ENCODE peak calls at places on chromosome 16, in seven cellular contexts. One of them, this sample, is unnamed.

GRCh38 chr16:66146689-66147330 is 219.7 kb upstream of the CDH5 start:
- DNase-seq in stomach: no peak
- DNase-seq in coronary artery: no peak
- DNase-seq in cardiac muscle cell: no peak
- DNase-seq in body of pancreas: no peak
- DNase-seq in cardiac fibroblast: no peak
- DNase-seq in IMR-90: peak; percentile 37
- DNase-seq in this sample: no peak

GRCh38 chr16:57316390-57317017 is 32.0 kb upstream of the PLLP start:
- DNase-seq in stomach: no peak
- DNase-seq in IMR-90: peak; percentile 89
- DNase-seq in cardiac muscle cell: peak; percentile 95
- DNase-seq in body of pancreas: no peak
- DNase-seq in cardiac fibroblast: peak; percentile 93
- DNase-seq in coronary artery: peak; percentile 87
- DNase-seq in this sample: peak; percentile 65

GRCh38 chr16:64092284-64092683 is 1029.6 kb downstream of the CDH11 start:
- DNase-seq in cardiac muscle cell: peak; percentile 54
- DNase-seq in coronary artery: no peak
- DNase-seq in IMR-90: peak; percentile 65
- DNase-seq in cardiac fibroblast: peak; percentile 28
- DNase-seq in stomach: no peak
- DNase-seq in body of pancreas: no peak
- DNase-seq in this sample: peak; percentile 85

GRCh38 chr16:66961065-66961744 is at the start of gene CES3:
- DNase-seq in cardiac fibroblast: peak; percentile 67
- DNase-seq in cardiac muscle cell: peak; percentile 72
- DNase-seq in stomach: peak; percentile 71
- DNase-seq in coronary artery: no peak
- DNase-seq in body of pancreas: peak; percentile 87
- DNase-seq in IMR-90: peak; percentile 58
- DNase-seq in this sample: peak; percentile 71

GRCh38 chr16:70417661-70418060 is 21.2 kb downstream of the ST3GAL2 start:
- DNase-seq in cardiac fibroblast: no peak
- DNase-seq in cardiac muscle cell: no peak
- DNase-seq in body of pancreas: no peak
- DNase-seq in IMR-90: no peak
- DNase-seq in stomach: no peak
- DNase-seq in coronary artery: no peak
- DNase-seq in this sample: no peak

GRCh38 chr16:86816930-86817625 is 238.7 kb downstream of the FOXL1 start:
- DNase-seq in stomach: no peak
- DNase-seq in coronary artery: no peak
- DNase-seq in IMR-90: no peak
- DNase-seq in body of pancreas: no peak
- DNase-seq in cardiac muscle cell: no peak
- DNase-seq in cardiac fibroblast: no peak
- DNase-seq in this sample: no peak

GRCh38 chr16:46916980-46917379 is 32.8 kb downstream of the GPT2 start:
- DNase-seq in body of pancreas: no peak
- DNase-seq in coronary artery: no peak
- DNase-seq in IMR-90: peak; percentile 15
- DNase-seq in stomach: no peak
- DNase-seq in cardiac muscle cell: no peak
- DNase-seq in cardiac fibroblast: no peak
- DNase-seq in this sample: no peak

GRCh38 chr16:57042157-57043111 is 49.9 kb upstream of the CPNE2 start:
- DNase-seq in coronary artery: no peak
- DNase-seq in stomach: no peak
- DNase-seq in body of pancreas: no peak
- DNase-seq in IMR-90: peak; percentile 36
- DNase-seq in cardiac muscle cell: no peak
- DNase-seq in cardiac fibroblast: no peak
- DNase-seq in this sample: peak; percentile 92

GRCh38 chr16:2039286-2040030 is 8.2 kb downstream of the NTHL1 start:
- DNase-seq in cardiac fibroblast: peak; percentile 85
- DNase-seq in IMR-90: peak; percentile 93
- DNase-seq in coronary artery: no peak
- DNase-seq in body of pancreas: peak; percentile 60
- DNase-seq in cardiac muscle cell: peak; percentile 77
- DNase-seq in stomach: peak; percentile 83
- DNase-seq in this sample: peak; percentile 43

GRCh38 chr16:4200781-4201137 is 41.1 kb downstream of the SRL start:
- DNase-seq in coronary artery: no peak
- DNase-seq in cardiac fibroblast: peak; percentile 58
- DNase-seq in body of pancreas: no peak
- DNase-seq in cardiac muscle cell: peak; percentile 54
- DNase-seq in IMR-90: peak; percentile 51
- DNase-seq in stomach: no peak
- DNase-seq in this sample: no peak

GRCh38 chr16:20041924-20042596 is 31.6 kb downstream of the GPR139 start:
- DNase-seq in cardiac fibroblast: no peak
- DNase-seq in body of pancreas: no peak
- DNase-seq in cardiac muscle cell: no peak
- DNase-seq in stomach: no peak
- DNase-seq in IMR-90: no peak
- DNase-seq in coronary artery: no peak
- DNase-seq in this sample: no peak

GRCh38 chr16:88701541-88702363 is 4.5 kb downstream of the RNF166 start:
- DNase-seq in stomach: no peak
- DNase-seq in body of pancreas: no peak
- DNase-seq in cardiac muscle cell: no peak
- DNase-seq in IMR-90: no peak
- DNase-seq in coronary artery: no peak
- DNase-seq in cardiac fibroblast: no peak
- DNase-seq in this sample: no peak

GRCh38 chr16:87959391-87959968 is 8.2 kb downstream of the BANP start:
- DNase-seq in body of pancreas: no peak
- DNase-seq in cardiac muscle cell: no peak
- DNase-seq in coronary artery: no peak
- DNase-seq in cardiac fibroblast: no peak
- DNase-seq in IMR-90: no peak
- DNase-seq in stomach: no peak
- DNase-seq in this sample: no peak

GRCh38 chr16:90081606-90081970 is 4.5 kb upstream of the PRDM7 start:
- DNase-seq in cardiac fibroblast: no peak
- DNase-seq in body of pancreas: peak; percentile 17
- DNase-seq in coronary artery: no peak
- DNase-seq in IMR-90: no peak
- DNase-seq in stomach: no peak
- DNase-seq in cardiac muscle cell: peak; percentile 16
- DNase-seq in this sample: no peak

GRCh38 chr16:58670177-58670576 is 14.4 kb downstream of the SLC38A7 start:
- DNase-seq in cardiac muscle cell: no peak
- DNase-seq in stomach: no peak
- DNase-seq in cardiac fibroblast: no peak
- DNase-seq in body of pancreas: no peak
- DNase-seq in coronary artery: no peak
- DNase-seq in IMR-90: peak; percentile 35
- DNase-seq in this sample: no peak

GRCh38 chr16:86740817-86741799 is 162.8 kb downstream of the FOXL1 start:
- DNase-seq in stomach: no peak
- DNase-seq in coronary artery: peak; percentile 91
- DNase-seq in cardiac muscle cell: peak; percentile 78
- DNase-seq in cardiac fibroblast: peak; percentile 77
- DNase-seq in IMR-90: peak; percentile 80
- DNase-seq in body of pancreas: peak; percentile 26
- DNase-seq in this sample: peak; percentile 36

GRCh38 chr16:5616841-5617240 is 519.2 kb upstream of the EEF2KMT start:
- DNase-seq in cardiac fibroblast: no peak
- DNase-seq in coronary artery: no peak
- DNase-seq in cardiac muscle cell: no peak
- DNase-seq in stomach: no peak
- DNase-seq in IMR-90: no peak
- DNase-seq in body of pancreas: no peak
- DNase-seq in this sample: no peak

GRCh38 chr16:24775455-24775854 is 46.0 kb downstream of the TNRC6A start:
- DNase-seq in stomach: peak; percentile 67
- DNase-seq in cardiac muscle cell: peak; percentile 69
- DNase-seq in cardiac fibroblast: peak; percentile 65
- DNase-seq in IMR-90: peak; percentile 37
- DNase-seq in coronary artery: no peak
- DNase-seq in body of pancreas: peak; percentile 66
- DNase-seq in this sample: no peak

GRCh38 chr16:29023279-29024278 is 38.7 kb downstream of the LAT start:
- DNase-seq in cardiac fibroblast: no peak
- DNase-seq in body of pancreas: no peak
- DNase-seq in coronary artery: no peak
- DNase-seq in cardiac muscle cell: no peak
- DNase-seq in stomach: no peak
- DNase-seq in IMR-90: peak; percentile 31
- DNase-seq in this sample: peak; percentile 47

DNA sequence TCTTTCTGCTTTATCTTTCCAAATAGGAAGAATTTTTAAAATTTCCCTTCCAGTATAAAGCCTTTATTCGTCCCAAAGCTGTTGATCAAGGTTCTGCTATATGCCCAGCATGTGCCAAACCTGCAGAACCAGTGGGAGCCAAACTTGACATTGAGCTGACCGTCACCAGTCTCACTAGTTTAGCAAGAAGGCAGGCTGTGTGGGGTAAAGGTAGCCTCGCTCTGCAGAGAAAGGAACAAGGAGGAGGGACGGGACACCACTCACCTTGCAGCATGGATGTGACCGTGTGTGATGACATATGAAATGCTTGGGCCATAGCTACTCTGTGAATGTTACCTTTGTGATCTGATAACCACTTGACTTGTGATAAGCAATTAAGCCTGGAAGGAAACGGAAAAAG is 392.2 kb downstream of the CPPED1 start:
- DNase-seq in cardiac fibroblast: no peak
- DNase-seq in body of pancreas: no peak
- DNase-seq in IMR-90: no peak
- DNase-seq in coronary artery: no peak
- DNase-seq in stomach: no peak
- DNase-seq in cardiac muscle cell: no peak
- DNase-seq in this sample: no peak
- H3K4me3 ChIP-seq in cardiac fibroblast: no peak overlapping the region
- H3K4me3 ChIP-seq in body of pancreas: no peak overlapping the region
- H3K4me3 ChIP-seq in IMR-90: no peak overlapping the region
- H3K4me3 ChIP-seq in coronary artery: no peak overlapping the region
- H3K4me3 ChIP-seq in stomach: no peak overlapping the region
- H3K4me3 ChIP-seq in cardiac muscle cell: no peak overlapping the region
- H3K4me3 ChIP-seq in this sample: no peak overlapping the region

DNA sequence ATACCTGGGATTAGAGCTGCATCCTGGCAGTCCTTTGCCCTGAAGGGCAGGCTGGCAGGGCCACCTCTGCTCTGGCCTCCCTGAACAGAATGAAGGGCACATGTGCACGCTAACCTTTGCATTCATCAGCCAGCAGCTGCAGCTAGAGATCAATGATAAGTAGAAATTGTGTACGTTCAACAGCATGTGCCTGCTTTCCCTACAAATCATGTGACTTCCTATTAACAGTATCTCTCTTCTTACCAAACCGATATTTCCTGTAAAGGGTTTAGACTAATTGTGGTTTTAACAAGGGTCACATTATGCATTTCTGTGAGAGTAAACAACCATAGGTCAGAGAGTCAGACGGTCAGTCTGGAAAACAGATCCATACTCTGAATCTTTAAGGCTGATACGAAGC is 219.5 kb downstream of the MAF start:
- DNase-seq in cardiac fibroblast: no peak
- DNase-seq in cardiac muscle cell: no peak
- DNase-seq in body of pancreas: no peak
- DNase-seq in stomach: no peak
- DNase-seq in IMR-90: no peak
- DNase-seq in coronary artery: no peak
- DNase-seq in this sample: no peak
- H3K4me3 ChIP-seq in cardiac fibroblast: no peak overlapping the region
- H3K4me3 ChIP-seq in cardiac muscle cell: no peak overlapping the region
- H3K4me3 ChIP-seq in body of pancreas: no peak overlapping the region
- H3K4me3 ChIP-seq in stomach: peak overlapping the region; percentile 20
- H3K4me3 ChIP-seq in IMR-90: no peak overlapping the region
- H3K4me3 ChIP-seq in coronary artery: no peak overlapping the region
- H3K4me3 ChIP-seq in this sample: no peak overlapping the region

DNA sequence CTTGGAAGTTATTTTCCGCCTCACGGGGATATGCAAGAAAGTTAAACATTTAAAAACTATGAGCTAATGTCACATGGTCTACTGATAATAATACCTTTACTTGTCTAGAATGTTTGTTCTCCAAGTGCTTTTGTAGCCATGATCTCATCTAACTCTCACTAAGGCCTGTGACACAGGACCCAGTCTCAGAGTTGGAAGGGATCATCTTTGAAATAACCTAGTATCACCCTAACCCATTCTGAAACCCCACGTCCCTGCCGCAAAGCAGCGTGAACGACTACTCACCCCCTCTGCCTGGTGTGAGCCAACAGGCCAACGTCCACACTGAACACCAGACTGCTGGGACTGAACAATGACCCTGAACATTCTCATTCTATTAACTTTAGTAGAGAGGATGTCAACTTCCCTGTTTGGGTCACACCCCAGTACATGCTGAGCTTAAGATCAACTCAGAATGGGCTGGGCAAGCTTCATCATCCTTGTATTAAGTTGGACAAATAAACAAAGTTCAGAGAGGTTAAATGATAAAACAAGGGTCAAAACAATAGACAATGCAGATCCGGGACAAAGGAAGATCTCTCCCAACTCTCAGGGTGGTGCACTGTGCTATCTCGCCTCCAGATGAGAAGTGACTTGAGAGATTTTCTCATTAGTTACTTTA is 54.8 kb upstream of the BCAR1 start:
- DNase-seq in coronary artery: no peak
- DNase-seq in IMR-90: peak; percentile 47
- DNase-seq in cardiac muscle cell: no peak
- DNase-seq in stomach: peak; percentile 32
- DNase-seq in cardiac fibroblast: peak; percentile 16
- DNase-seq in body of pancreas: peak; percentile 54
- DNase-seq in this sample: peak; percentile 88
- H3K4me3 ChIP-seq in coronary artery: no peak overlapping the region
- H3K4me3 ChIP-seq in IMR-90: no peak overlapping the region
- H3K4me3 ChIP-seq in cardiac muscle cell: no peak overlapping the region
- H3K4me3 ChIP-seq in stomach: no peak overlapping the region
- H3K4me3 ChIP-seq in cardiac fibroblast: no peak overlapping the region
- H3K4me3 ChIP-seq in body of pancreas: no peak overlapping the region
- H3K4me3 ChIP-seq in this sample: peak overlapping the region; percentile 9

DNA sequence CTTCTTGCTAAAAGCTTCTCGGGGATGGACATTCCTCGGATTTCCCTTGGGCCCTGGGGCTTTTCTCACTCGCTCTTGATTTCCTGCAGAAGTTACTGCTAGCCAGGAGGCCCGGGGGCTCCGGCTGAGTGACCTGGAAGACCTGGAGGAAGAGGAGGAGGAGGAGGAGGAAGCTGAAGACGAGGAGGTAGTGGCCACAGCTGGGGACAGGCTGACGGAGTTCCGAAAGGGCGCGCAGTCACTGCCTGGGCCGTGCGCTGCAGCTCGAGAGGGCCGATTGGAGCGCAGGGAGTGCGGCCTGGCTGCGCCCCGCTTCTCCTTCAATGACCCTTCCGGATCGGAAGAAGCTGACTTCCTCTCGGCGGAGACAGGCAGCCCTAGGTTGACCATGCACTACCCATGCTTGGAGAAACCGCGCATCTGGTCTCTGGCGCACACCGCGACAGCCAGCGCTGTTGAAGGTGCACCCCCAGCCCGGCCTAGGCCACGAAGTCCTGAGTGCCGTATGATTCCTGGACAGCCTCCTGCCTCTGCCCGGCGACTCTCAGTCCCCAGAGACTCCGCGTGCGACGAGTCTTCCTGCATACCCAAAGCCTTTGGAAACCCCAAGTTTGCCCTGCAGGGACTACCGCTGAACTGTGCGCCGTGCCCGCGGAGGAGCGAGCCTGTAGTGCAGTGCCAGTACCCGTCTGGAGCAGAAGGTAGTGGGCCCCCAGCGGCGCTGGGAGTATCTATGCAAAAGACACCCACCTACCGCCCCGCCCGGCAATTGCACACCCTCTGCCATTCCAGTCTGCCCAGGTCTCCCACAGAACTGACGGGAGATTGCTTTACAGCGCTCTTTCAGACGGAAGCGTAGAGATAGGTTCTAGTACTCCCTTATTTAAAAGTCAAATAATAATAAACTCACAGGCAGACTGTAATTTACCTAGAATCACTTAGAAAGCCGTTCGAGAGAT is 4.9 kb downstream of the IRX6 start:
- DNase-seq in cardiac muscle cell: no peak
- DNase-seq in stomach: no peak
- DNase-seq in coronary artery: no peak
- DNase-seq in cardiac fibroblast: no peak
- DNase-seq in body of pancreas: no peak
- DNase-seq in IMR-90: no peak
- DNase-seq in this sample: no peak
- H3K4me3 ChIP-seq in cardiac muscle cell: peak overlapping the region; percentile 3
- H3K4me3 ChIP-seq in stomach: no peak overlapping the region
- H3K4me3 ChIP-seq in coronary artery: no peak overlapping the region
- H3K4me3 ChIP-seq in cardiac fibroblast: no peak overlapping the region
- H3K4me3 ChIP-seq in body of pancreas: no peak overlapping the region
- H3K4me3 ChIP-seq in IMR-90: no peak overlapping the region
- H3K4me3 ChIP-seq in this sample: no peak overlapping the region

This sample was measured in epithelial cell of esophagus.